ENCODE peak calls at places on chromosomes 4 and X, in five cellular contexts. Y is A549, R is H1, H is K562, F is HepG2. W is an unnamed sample.

GRCh38 chr4:113645288-113645687 is 116.2 kb downstream of the CAMK2D start:
- DNase-seq in Y (no peak), R (no peak), H (no peak), F (no peak), W (no peak)

GRCh38 chr4:64780664-64781063 is 371.4 kb upstream of the TECRL start:
- DNase-seq in F (no peak), H (no peak), Y (no peak), R (no peak), W (no peak)

GRCh38 chrX:149114874-149115273 is 390.2 kb downstream of the IDS start:
- DNase-seq in Y (no peak), H (no peak), F (no peak), R (no peak), W (no peak)

GRCh38 chr4:100828364-100828763 is 310.5 kb upstream of the EMCN start:
- DNase-seq in H (no peak), F (no peak), R (no peak), Y (no peak), W (no peak)

GRCh38 chr4:8544741-8545438 is 35.3 kb upstream of the GPR78 start:
- DNase-seq in Y (no peak), R (no peak), H (no peak), F (no peak), W (no peak)

GRCh38 chr4:158894826-158895225 is 126.0 kb downstream of the FNIP2 start:
- DNase-seq in H (no peak), Y (no peak), F (no peak), R (no peak), W (no peak)

GRCh38 chrX:137988470-137988869 is 422.5 kb downstream of the ZIC3 start:
- DNase-seq in F (no peak), H (no peak), R (no peak), Y (no peak), W (no peak)

GRCh38 chr4:117385531-117385930 is 300.2 kb upstream of the TRAM1L1 start:
- DNase-seq in F (no peak), Y (no peak), H (no peak), R (no peak), W (no peak)

GRCh38 chrX:132744470-132744869 is 214.0 kb downstream of the HS6ST2 start:
- DNase-seq in H (no peak), Y (no peak), R (no peak), F (peak), W (no peak)

GRCh38 chrX:37701588-37701987 is 16.0 kb downstream of the XK start:
- DNase-seq in H (no peak), R (no peak), F (no peak), Y (no peak), W (no peak)

GRCh38 chr4:37392540-37393255 is 148.2 kb downstream of the NWD2 start:
- DNase-seq in R (no peak), F (no peak), Y (no peak), H (no peak), W (no peak)

GRCh38 chrX:370963-371745 is 15.6 kb downstream of the PPP2R3B start:
- DNase-seq in H (no peak), Y (no peak), F (no peak), R (no peak), W (no peak)

GRCh38 chr4:113762851-113763172 is 1.3 kb upstream of the CAMK2D start:
- DNase-seq in Y (no peak), F (no peak), H (no peak), R (no peak), W (no peak)

GRCh38 chr4:86910369-86910768 is 18.1 kb upstream of the C4orf36 start:
- DNase-seq in H (no peak), F (no peak), R (no peak), Y (no peak), W (no peak)

GRCh38 chr4:98864560-98864959 is 64.4 kb downstream of the EIF4E start:
- DNase-seq in Y (no peak), H (peak), R (no peak), F (no peak), W (no peak)

GRCh38 chr4:143178923-143179322 is 5.8 kb upstream of the USP38 start:
- DNase-seq in H (no peak), R (no peak), F (no peak), Y (no peak), W (no peak)

GRCh38 chr4:56544573-56545131 is 39.1 kb downstream of the ARL9 start:
- DNase-seq in Y (peak), R (no peak), F (peak), H (peak), W (peak)

GRCh38 chrX:110992611-110993010 is 103.4 kb upstream of the PAK3 start:
- DNase-seq in Y (peak), F (peak), H (peak), R (peak), W (no peak)

GRCh38 chr4:15077969-15078368 is 75.7 kb downstream of the CPEB2 start:
- DNase-seq in H (no peak), Y (peak), R (no peak), F (peak), W (no peak)

GRCh38 chr4:43843501-43843900 is 605.1 kb downstream of the KCTD8 start:
- DNase-seq in H (no peak), R (no peak), Y (no peak), F (peak), W (no peak)

GRCh38 chr4:173247316-173247715 is 78.7 kb downstream of the GALNT7 start:
- DNase-seq in R (no peak), H (no peak), F (no peak), Y (no peak), W (no peak)

GRCh38 chrX:136275553-136275952 is 24.4 kb upstream of the MAP7D3 start:
- DNase-seq in F (peak), H (no peak), Y (no peak), R (no peak), W (no peak)

GRCh38 chr4:66930216-66930615 is 615.1 kb downstream of the CENPC start:
- DNase-seq in F (no peak), H (no peak), Y (no peak), R (no peak), W (no peak)

GRCh38 chrX:23317799-23318724 is 16.6 kb upstream of the PTCHD1 start:
- DNase-seq in R (no peak), Y (peak), H (peak), F (no peak), W (no peak)

GRCh38 chr4:23105759-23106370 is 413.1 kb downstream of the GBA3 start:
- DNase-seq in F (no peak), Y (no peak), H (no peak), R (no peak), W (no peak)

GRCh38 chr4:10762541-10762940 is 78.0 kb upstream of the CLNK start:
- DNase-seq in Y (no peak), R (no peak), H (no peak), F (no peak), W (no peak)

GRCh38 chr4:124711469-124712416 is 789 bp downstream of the ANKRD50 start:
- DNase-seq in R (peak), H (peak), F (peak), Y (peak), W (no peak)

GRCh38 chr4:102345795-102346100 is 466 bp upstream of the SLC39A8 start:
- DNase-seq in F (no peak), H (no peak), R (no peak), Y (no peak), W (no peak)

GRCh38 chr4:102342404-102343074 is 2.7 kb downstream of the SLC39A8 start:
- DNase-seq in F (no peak), R (no peak), H (peak), Y (no peak), W (no peak)

GRCh38 chr4:102344955-102345794 is at the start of gene SLC39A8:
- DNase-seq in Y (peak), R (peak), H (peak), F (peak), W (peak)

GRCh38 chr4:102344520-102344954 is 745 bp downstream of the SLC39A8 start:
- DNase-seq in F (no peak), Y (peak), H (peak), R (no peak), W (no peak)

GRCh38 chr4:102343964-102344519 is 1.2 kb downstream of the SLC39A8 start:
- DNase-seq in H (peak), R (no peak), F (no peak), Y (no peak), W (peak)
- TF ChIP-seq KDM1A in H (peak), R (no peak), F (no peak), Y (no peak), W (no peak)

GRCh38 chrX:17547658-17548057 is 172.7 kb downstream of the NHS start:
- DNase-seq in H (peak), R (no peak), F (peak), Y (peak), W (peak)
- TF ChIP-seq KDM1A in H (no peak), R (no peak), F (no peak), Y (no peak), W (no peak)

GRCh38 chr4:12595489-12595888 is 888.7 kb downstream of the RAB28 start:
- DNase-seq in H (no peak), Y (no peak), F (no peak), R (no peak), W (no peak)
- TF ChIP-seq KDM1A in H (no peak), Y (no peak), F (no peak), R (no peak), W (no peak)

GRCh38 chr4:7427326-7428260 is 7.1 kb downstream of the PSAPL1 start:
- DNase-seq in Y (no peak), R (no peak), F (no peak), H (no peak), W (no peak)

GRCh38 chr4:7425171-7425570 is 9.6 kb downstream of the PSAPL1 start:
- DNase-seq in Y (no peak), R (no peak), F (no peak), H (no peak), W (no peak)

GRCh38 chr4:7426525-7427171 is 8.1 kb downstream of the PSAPL1 start:
- DNase-seq in Y (no peak), F (no peak), H (no peak), R (no peak), W (no peak)

GRCh38 chr4:7424553-7425111 is 10.1 kb downstream of the PSAPL1 start:
- DNase-seq in H (no peak), R (no peak), Y (no peak), F (no peak), W (no peak)

GRCh38 chr4:7425591-7426468 is 8.9 kb downstream of the PSAPL1 start:
- DNase-seq in H (no peak), F (no peak), Y (no peak), R (no peak), W (no peak)
- TF ChIP-seq KDM1A in H (no peak), F (no peak), Y (no peak), R (no peak), W (no peak)

DNA sequence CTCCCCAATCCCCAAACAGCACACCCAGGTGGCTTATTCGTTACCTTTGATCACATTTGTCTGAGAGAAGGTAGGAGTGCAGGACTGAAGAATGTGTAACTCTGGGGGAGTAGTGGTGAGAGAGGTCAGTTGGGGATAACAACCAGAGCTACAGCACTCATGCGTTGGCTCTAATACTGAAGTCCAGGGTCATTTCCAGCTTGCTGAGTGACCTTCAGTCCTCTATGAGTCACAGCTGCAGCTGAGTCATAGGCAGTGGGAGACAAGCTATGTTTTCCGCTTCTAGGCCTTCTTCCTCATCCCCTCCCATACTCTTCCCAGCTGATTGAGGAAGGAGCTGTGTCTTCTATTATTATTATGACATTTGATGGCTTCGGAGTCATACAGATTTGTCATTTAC is 31.6 kb upstream of the CT47C1 start:
- DNase-seq in F (peak), Y (peak), R (no peak), H (peak), W (no peak)
- TF ChIP-seq KDM1A in F (no peak), Y (no peak), R (no peak), H (peak), W (no peak)

GRCh38 chr4:40887690-40888089 is 137.9 kb downstream of the NSUN7 start:
- DNase-seq in R (no peak), Y (no peak), F (no peak), H (no peak), W (no peak)
- TF ChIP-seq KDM1A in R (no peak), Y (no peak), F (no peak), H (no peak), W (no peak)

DNA sequence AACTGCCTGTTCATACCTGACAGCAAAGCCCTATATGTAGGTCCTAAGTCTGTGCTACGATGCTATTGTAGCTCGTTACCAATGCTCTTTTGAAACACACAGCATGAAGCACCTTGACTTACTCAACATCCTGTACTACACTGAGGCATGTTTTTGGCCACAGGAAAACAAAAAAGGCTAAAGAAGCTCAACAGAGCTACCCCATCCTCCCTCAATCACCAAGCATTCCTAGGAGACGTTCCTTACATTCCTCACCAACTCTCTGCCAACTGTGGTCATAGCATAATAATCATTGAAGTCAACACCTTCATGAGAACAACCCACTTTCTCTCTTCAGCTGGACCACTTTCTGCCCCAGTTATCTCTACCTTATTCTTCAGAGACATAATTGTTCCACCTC is 73.7 kb upstream of the SLC25A43 start:
- DNase-seq in Y (no peak), H (no peak), R (no peak), F (no peak), W (no peak)
- TF ChIP-seq KDM1A in Y (no peak), H (no peak), R (no peak), F (no peak), W (no peak)

W was measured in GM12878.